ENCODE peak calls at places on chromosome 5, in nine cellular contexts. S, O, C, E, F, M, G, B and K are unnamed samples.

GRCh38 chr5:135534609-135535419 is 950 bp downstream of the NEUROG1 start:
- DNase-seq in O (no peak), S (no peak), F (peak; percentile 27), E (peak; percentile 46), G (no peak), M (no peak), C (no peak), B (no peak), K (no peak)

GRCh38 chr5:39532511-39532910 is 107.7 kb upstream of the DAB2 start:
- DNase-seq in F (no peak), M (no peak), E (no peak), C (no peak), B (no peak), G (no peak), O (no peak), S (no peak), K (no peak)

GRCh38 chr5:172548311-172548731 is 92.7 kb upstream of the NEURL1B start:
- DNase-seq in B (no peak), O (no peak), E (no peak), M (no peak), G (no peak), S (no peak), C (no peak), F (no peak), K (no peak)

GRCh38 chr5:178642351-178642909 is 15.6 kb upstream of the CLK4 start:
- DNase-seq in O (no peak), E (no peak), G (peak; percentile 75), S (peak; percentile 27), C (no peak), B (no peak), F (peak; percentile 31), M (no peak), K (peak; percentile 61)

GRCh38 chr5:139759219-139759721 is 36.3 kb upstream of the PSD2 start:
- DNase-seq in S (peak; percentile 80), G (no peak), C (no peak), M (no peak), E (no peak), F (no peak), O (no peak), B (no peak), K (no peak)

GRCh38 chr5:55176176-55176818 is 3.3 kb upstream of the CDC20B start:
- DNase-seq in G (no peak), M (peak; percentile 55), E (peak; percentile 59), B (peak; percentile 30), C (peak; percentile 24), F (peak; percentile 80), S (no peak), O (peak; percentile 52), K (peak; percentile 55)

GRCh38 chr5:145450286-145450969 is 384.7 kb downstream of the PRELID2 start:
- DNase-seq in S (no peak), B (no peak), F (no peak), G (no peak), O (no peak), E (no peak), M (no peak), C (no peak), K (no peak)

GRCh38 chr5:109921735-109922395 is 232.1 kb downstream of the MAN2A1 start:
- DNase-seq in F (no peak), E (no peak), B (peak; percentile 47), M (no peak), S (no peak), G (no peak), C (peak; percentile 60), O (peak; percentile 61), K (peak; percentile 42)

GRCh38 chr5:59174248-59174844 is 591.5 kb downstream of the RAB3C start:
- DNase-seq in E (peak; percentile 15), M (no peak), O (no peak), C (no peak), S (peak; percentile 18), B (no peak), G (peak; percentile 53), F (peak; percentile 73), K (peak; percentile 23)

GRCh38 chr5:55848783-55849182 is 2.4 kb upstream of the IL31RA start:
- DNase-seq in G (no peak), M (no peak), C (no peak), E (no peak), O (no peak), S (no peak), F (no peak), B (no peak), K (no peak)

GRCh38 chr5:136420168-136420916 is 55.0 kb upstream of the TRPC7 start:
- DNase-seq in F (no peak), G (no peak), E (no peak), C (no peak), M (no peak), B (no peak), O (no peak), S (no peak), K (no peak)

GRCh38 chr5:44332360-44332971 is 56.8 kb downstream of the FGF10 start:
- DNase-seq in S (no peak), M (no peak), E (no peak), G (peak; percentile 10), O (no peak), B (no peak), F (peak; percentile 73), C (no peak), K (no peak)

GRCh38 chr5:172868436-172868923 is 34.4 kb downstream of the ERGIC1 start:
- DNase-seq in G (no peak), B (no peak), F (no peak), M (no peak), C (no peak), E (no peak), O (no peak), S (no peak), K (no peak)

GRCh38 chr5:62083247-62083646 is 222.8 kb upstream of the KIF2A start:
- DNase-seq in M (no peak), S (no peak), G (no peak), O (peak; percentile 51), F (no peak), B (no peak), E (no peak), C (no peak), K (no peak)

GRCh38 chr5:148384389-148384756 is 615 bp downstream of the FBXO38 start:
- DNase-seq in G (no peak), S (no peak), E (no peak), B (no peak), O (no peak), F (peak; percentile 23), C (no peak), M (no peak), K (no peak)

DNA sequence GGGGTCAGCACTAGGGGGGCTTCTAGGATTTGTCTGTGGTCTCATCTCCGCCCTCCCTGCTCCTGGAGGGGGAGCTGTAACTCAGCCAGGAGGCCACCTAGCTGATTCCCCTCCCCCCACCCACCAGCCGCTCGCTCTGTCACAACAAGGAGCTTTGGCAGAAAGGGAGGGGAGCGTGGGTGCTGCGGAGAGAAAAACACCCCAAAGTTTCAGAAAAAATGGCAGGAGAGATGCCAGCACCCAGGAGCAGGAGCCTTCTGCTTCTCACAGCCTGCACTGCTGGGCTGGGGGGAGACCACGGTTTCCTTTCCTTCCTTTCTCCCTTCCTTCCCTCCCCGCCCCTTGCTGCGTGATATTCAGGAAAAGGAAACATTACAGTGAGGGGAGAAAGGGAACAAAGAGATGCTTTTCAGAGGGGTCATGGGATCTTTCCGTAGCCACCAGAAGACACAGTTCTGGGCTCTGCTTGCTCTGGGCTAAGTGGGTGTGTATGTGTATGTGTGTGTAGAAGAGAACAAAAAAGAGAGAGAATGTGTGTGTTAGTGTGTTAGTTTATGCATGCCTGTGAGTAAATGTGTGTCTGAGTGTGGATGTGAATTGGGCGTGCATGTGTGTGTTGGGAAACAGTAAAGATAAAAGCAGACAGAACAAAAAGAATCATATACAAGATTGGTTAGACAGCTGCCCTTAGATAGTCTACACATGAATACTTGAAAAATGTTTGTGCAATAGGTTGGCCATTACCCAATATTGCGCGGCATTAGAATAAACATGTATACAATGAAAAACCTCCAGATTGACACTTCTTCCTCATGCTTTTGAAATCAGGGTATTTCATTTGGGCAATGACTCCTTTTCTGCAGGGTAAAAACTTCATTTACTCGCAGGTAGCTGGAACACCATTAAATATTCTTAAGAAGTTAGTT is 36.4 kb upstream of the HSPA9 start:
- DNase-seq in E (peak; percentile 32), F (peak; percentile 75), S (peak; percentile 42), O (no peak), C (no peak), B (no peak), M (peak; percentile 32), G (no peak), K (no peak)
- TF ChIP-seq CTCF in E (no peak), F (peak; percentile 38), S (no peak), O (no peak), C (peak; percentile 9), B (no peak), M (peak; percentile 34), G (no peak), K (no peak)

GRCh38 chr5:94890907-94891306 is 272.4 kb downstream of the SLF1 start:
- DNase-seq in G (no peak), O (no peak), C (no peak), F (no peak), E (no peak), B (no peak), M (no peak), S (no peak), K (no peak)

GRCh38 chr5:94888674-94889073 is 270.2 kb downstream of the SLF1 start:
- DNase-seq in C (no peak), B (no peak), G (no peak), S (no peak), E (no peak), M (no peak), O (no peak), F (no peak), K (no peak)

GRCh38 chr5:94891565-94892362 is 273.3 kb downstream of the SLF1 start:
- DNase-seq in M (no peak), O (no peak), B (no peak), C (no peak), E (no peak), S (no peak), F (no peak), G (no peak), K (no peak)

GRCh38 chr5:94893404-94894145 is 275.1 kb downstream of the SLF1 start:
- DNase-seq in B (no peak), S (no peak), M (no peak), F (no peak), G (no peak), O (no peak), C (no peak), E (no peak), K (no peak)
- TF ChIP-seq CTCF in B (no peak), S (no peak), M (peak; percentile 69), F (peak; percentile 45), G (peak; percentile 45), O (no peak), C (peak; percentile 38), E (peak; percentile 33), K (peak; percentile 21)

DNA sequence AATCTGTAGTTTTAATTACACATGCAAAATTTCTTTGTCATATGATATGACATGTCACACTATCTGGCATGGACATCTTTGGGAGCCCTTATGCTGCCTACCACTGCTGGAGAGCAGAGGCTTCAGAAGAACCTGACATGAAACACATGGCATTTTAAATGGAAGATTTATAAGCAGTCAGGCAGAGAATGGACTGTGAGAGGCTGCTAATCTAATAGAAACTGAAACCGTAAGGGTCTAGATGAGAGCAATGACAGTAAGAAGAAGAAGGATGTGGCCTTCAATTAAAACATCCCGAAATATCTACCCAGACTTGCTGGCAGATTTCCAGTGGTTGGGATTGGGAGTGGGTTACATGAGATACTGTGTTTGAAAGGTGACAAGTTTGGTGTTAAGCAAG is 149.8 kb downstream of the MACIR start:
- DNase-seq in C (no peak), F (no peak), E (no peak), S (no peak), M (no peak), O (no peak), G (no peak), B (no peak), K (no peak)
- TF ChIP-seq CTCF in C (no peak), F (no peak), E (no peak), S (no peak), M (no peak), O (no peak), G (no peak), B (no peak), K (no peak)

GRCh38 chr5:143700994-143701393 is 111.0 kb upstream of the HMHB1 start:
- DNase-seq in B (no peak), C (no peak), S (no peak), E (no peak), F (no peak), O (no peak), M (no peak), G (no peak), K (no peak)
- TF ChIP-seq CTCF in B (no peak), C (peak; percentile 20), S (no peak), E (no peak), F (no peak), O (no peak), M (no peak), G (peak; percentile 32), K (no peak)